ENCODE peak calls at places on chromosomes 3 and 15, in nine cellular contexts. Y, K, Z, N, H, L, B, D and I are unnamed samples.

GRCh38 chr3:20186600-20187004 is 596 bp upstream of the SGO1 start:
- DNase-seq in L (peak), H (no peak), N (peak), Y (no peak), K (no peak), Z (no peak), D (no peak), B (no peak), I (no peak)

GRCh38 chr3:99505646-99506269 is 132.6 kb upstream of the COL8A1 start:
- DNase-seq in B (no peak), H (peak), D (no peak), Z (peak), K (no peak), L (no peak), N (no peak), Y (no peak), I (peak)

GRCh38 chr3:127815001-127815400 is 7.3 kb downstream of the MGLL start:
- DNase-seq in K (no peak), Z (no peak), N (no peak), H (no peak), D (no peak), Y (no peak), B (no peak), L (no peak), I (no peak)

GRCh38 chr15:81301815-81302399 is 22.0 kb downstream of the STARD5 start:
- DNase-seq in N (no peak), B (no peak), L (no peak), D (no peak), Z (no peak), H (no peak), K (peak), Y (no peak), I (no peak)

GRCh38 chr15:42082832-42083604 is 11.3 kb downstream of the PLA2G4D start:
- DNase-seq in K (no peak), D (no peak), N (no peak), L (no peak), B (no peak), Y (no peak), Z (no peak), H (no peak), I (no peak)

GRCh38 chr15:100663066-100663465 is 60.7 kb downstream of the ASB7 start:
- DNase-seq in Z (no peak), D (no peak), Y (no peak), L (no peak), K (no peak), H (no peak), B (peak), N (peak), I (no peak)

GRCh38 chr3:69819283-69819682 is 80.0 kb downstream of the MITF start:
- DNase-seq in N (no peak), K (no peak), Y (no peak), D (no peak), Z (no peak), B (no peak), H (no peak), L (no peak), I (peak)

GRCh38 chr15:90376789-90377188 is 11.3 kb upstream of the IQGAP1 start:
- DNase-seq in K (no peak), B (no peak), H (no peak), D (no peak), Y (no peak), Z (no peak), N (no peak), L (no peak), I (no peak)

GRCh38 chr3:100045696-100046095 is 68.6 kb downstream of the FILIP1L start:
- DNase-seq in H (peak), D (no peak), K (no peak), B (no peak), N (no peak), Z (peak), L (peak), Y (peak), I (peak)

GRCh38 chr3:112134335-112135124 is 1.5 kb upstream of the GCSAM start:
- DNase-seq in D (no peak), N (no peak), B (no peak), K (no peak), H (peak), L (no peak), Y (no peak), Z (no peak), I (no peak)

GRCh38 chr3:48798998-48799397 is 48.7 kb downstream of the PRKAR2A start:
- DNase-seq in L (no peak), D (no peak), Z (no peak), Y (no peak), B (no peak), K (no peak), H (no peak), N (no peak), I (no peak)

GRCh38 chr3:104908761-104909160 is 457.9 kb upstream of the ALCAM start:
- DNase-seq in L (no peak), K (no peak), H (no peak), Y (no peak), N (no peak), Z (no peak), B (no peak), D (no peak), I (no peak)

GRCh38 chr15:93716615-93717221 is 514.6 kb upstream of the MCTP2 start:
- DNase-seq in N (no peak), Y (no peak), Z (no peak), B (no peak), H (no peak), K (no peak), D (no peak), L (no peak), I (no peak)

GRCh38 chr3:59713971-59714370 is 664.1 kb upstream of the CFAP20DC start:
- DNase-seq in H (no peak), N (no peak), K (no peak), D (no peak), Y (no peak), L (no peak), B (no peak), Z (no peak), I (no peak)

GRCh38 chr15:23447107-23447500 is at the start of gene GOLGA6L2:
- DNase-seq in Y (no peak), B (no peak), D (no peak), Z (no peak), K (no peak), N (no peak), L (peak), H (no peak), I (no peak)

GRCh38 chr15:42201801-42202200 is 6.3 kb downstream of the VPS39 start:
- DNase-seq in H (no peak), Z (no peak), K (no peak), N (no peak), B (no peak), Y (no peak), L (no peak), D (no peak), I (no peak)

GRCh38 chr3:141401584-141402475 is 33.5 kb downstream of the ZBTB38 start:
- DNase-seq in D (no peak), Y (peak), B (no peak), L (peak), N (peak), H (no peak), Z (no peak), K (peak), I (peak)

GRCh38 chr3:12471228-12471627 is 13.1 kb upstream of the TSEN2 start:
- DNase-seq in D (no peak), N (peak), Z (no peak), H (no peak), B (no peak), K (no peak), L (peak), Y (no peak), I (no peak)

DNA sequence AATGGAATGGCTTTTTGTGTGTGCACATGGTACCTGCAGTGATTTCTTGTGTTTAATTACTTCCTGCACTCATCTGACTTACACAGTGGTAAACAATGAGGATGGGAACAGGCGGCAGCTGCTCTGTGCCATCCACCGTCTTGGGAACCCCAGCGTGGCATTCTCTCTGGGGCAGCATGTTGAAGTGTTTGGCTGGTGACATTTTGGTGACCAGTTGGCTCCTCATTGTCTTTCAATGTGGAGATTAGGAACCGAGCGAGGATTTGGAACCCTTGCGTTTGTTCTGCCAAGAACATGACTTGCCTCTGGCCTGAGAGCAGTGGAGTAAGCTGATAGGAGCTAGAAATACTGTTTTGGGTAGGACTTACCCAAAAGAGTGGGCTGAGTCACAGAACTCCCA is 88.8 kb downstream of the IGF1R start:
- DNase-seq in Z (no peak), K (no peak), D (no peak), H (no peak), N (no peak), L (no peak), Y (no peak), B (no peak), I (no peak)
- H3K27ac ChIP-seq in Z (no peak), K (no peak), D (no peak), H (no peak), N (no peak), L (no peak), Y (no peak), B (no peak), I (no peak)

GRCh38 chr3:37810788-37811187 is 50.9 kb upstream of the CTDSPL start:
- DNase-seq in K (no peak), L (no peak), Y (no peak), B (no peak), Z (no peak), H (no peak), D (no peak), N (no peak), I (no peak)

GRCh38 chr3:37814547-37814946 is 47.1 kb upstream of the CTDSPL start:
- DNase-seq in N (peak), K (no peak), D (no peak), B (no peak), L (no peak), Y (no peak), Z (no peak), H (no peak), I (no peak)

GRCh38 chr3:37812497-37812896 is 49.2 kb upstream of the CTDSPL start:
- DNase-seq in N (no peak), D (no peak), L (no peak), Z (no peak), H (no peak), K (no peak), Y (no peak), B (no peak), I (peak)

GRCh38 chr3:37811625-37812356 is 49.9 kb upstream of the CTDSPL start:
- DNase-seq in L (no peak), H (no peak), D (no peak), Y (no peak), N (no peak), K (no peak), Z (peak), B (no peak), I (no peak)

DNA sequence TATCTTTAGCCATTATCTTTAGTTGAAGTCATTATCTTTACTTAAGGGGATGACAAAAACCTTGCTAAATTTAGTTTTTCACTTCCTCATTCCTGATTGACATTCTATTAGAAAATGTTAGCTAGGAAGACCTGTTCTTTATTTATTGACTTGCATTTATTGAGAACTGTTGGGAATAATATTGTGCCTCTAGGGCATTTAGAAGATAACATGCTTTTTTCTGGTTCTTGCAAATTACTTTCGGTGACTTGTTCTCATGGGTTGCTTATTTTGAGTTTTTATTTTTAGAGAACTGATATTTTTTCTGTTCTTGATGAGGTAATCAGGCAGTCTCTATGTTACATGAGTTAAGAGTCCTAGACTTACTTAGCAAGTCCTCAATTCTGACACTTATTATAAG is 48.3 kb upstream of the CTDSPL start:
- DNase-seq in Y (no peak), H (no peak), L (no peak), Z (no peak), K (no peak), B (no peak), D (no peak), N (no peak), I (no peak)
- H3K27ac ChIP-seq in Y (no peak), H (no peak), L (no peak), Z (no peak), K (no peak), B (no peak), D (no peak), N (no peak), I (no peak)

GRCh38 chr15:67185051-67185450 is 69.4 kb downstream of the AAGAB start:
- DNase-seq in D (no peak), K (peak), Y (no peak), B (no peak), N (no peak), Z (no peak), L (peak), H (no peak), I (no peak)
- H3K27ac ChIP-seq in D (no peak), K (no peak), Y (peak), B (no peak), N (peak), Z (peak), L (no peak), H (no peak), I (peak)

DNA sequence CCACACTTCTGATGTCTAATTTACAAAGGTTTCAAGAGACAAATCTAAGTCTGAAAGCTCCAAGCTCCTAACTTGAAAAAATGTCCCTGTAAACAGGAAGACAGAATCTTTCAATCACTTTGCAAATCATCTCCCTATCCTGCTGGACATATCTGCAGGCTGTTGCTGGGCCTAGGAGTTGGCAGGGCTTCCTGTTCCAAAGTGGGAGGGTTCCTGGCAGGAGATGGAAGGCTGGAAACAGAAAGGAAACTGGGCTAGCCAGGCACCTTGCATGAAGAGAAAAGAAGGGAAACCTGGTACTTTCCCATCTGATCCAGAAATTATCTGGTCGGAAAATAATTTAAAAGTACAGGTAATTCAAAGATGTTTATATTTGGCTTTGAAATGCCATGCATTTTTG is 227.3 kb upstream of the IL12A start:
- DNase-seq in B (no peak), H (peak), K (no peak), L (peak), N (no peak), Y (peak), Z (no peak), D (no peak), I (peak)
- H3K27ac ChIP-seq in B (no peak), H (no peak), K (peak), L (no peak), N (peak), Y (no peak), Z (no peak), D (no peak), I (peak)

DNA sequence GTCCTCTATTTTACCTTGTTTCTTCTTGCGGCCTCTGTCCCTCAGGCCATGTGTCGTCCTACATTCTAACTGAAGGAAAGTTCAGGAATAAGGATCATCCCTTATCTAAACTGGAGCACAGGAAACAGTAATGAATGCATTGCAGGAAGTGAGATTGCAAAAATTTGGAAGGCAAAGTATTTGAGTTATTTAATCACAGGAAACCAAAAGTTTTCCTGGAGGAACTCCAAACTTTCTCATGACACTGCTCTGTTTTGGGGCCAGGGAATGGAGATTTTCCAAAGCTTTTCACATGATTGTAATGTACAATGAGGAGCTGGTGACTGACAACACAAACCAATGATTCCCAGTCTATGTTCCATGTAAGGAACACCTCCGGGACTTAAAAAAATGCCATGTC is 57.8 kb upstream of the PLSCR4 start:
- DNase-seq in N (no peak), K (no peak), H (peak), Z (peak), L (no peak), Y (no peak), B (no peak), D (no peak), I (no peak)
- H3K27ac ChIP-seq in N (peak), K (peak), H (peak), Z (peak), L (peak), Y (no peak), B (no peak), D (no peak), I (peak)

GRCh38 chr3:39668420-39668819 is 141.0 kb upstream of the MYRIP start:
- DNase-seq in H (peak), D (no peak), L (peak), K (no peak), N (peak), Z (peak), Y (no peak), B (peak), I (no peak)

GRCh38 chr3:39664931-39665330 is 144.5 kb upstream of the MYRIP start:
- DNase-seq in K (no peak), Z (no peak), H (no peak), Y (no peak), D (no peak), B (no peak), L (no peak), N (no peak), I (no peak)

GRCh38 chr3:39671116-39671515 is 138.3 kb upstream of the MYRIP start:
- DNase-seq in Z (no peak), D (no peak), H (no peak), B (no peak), L (no peak), N (no peak), K (no peak), Y (no peak), I (no peak)

GRCh38 chr3:39665441-39665840 is 144.0 kb upstream of the MYRIP start:
- DNase-seq in H (no peak), K (no peak), L (no peak), Z (no peak), N (no peak), Y (no peak), B (no peak), D (no peak), I (no peak)
- H3K27ac ChIP-seq in H (no peak), K (no peak), L (no peak), Z (no peak), N (no peak), Y (no peak), B (no peak), D (no peak), I (no peak)

DNA sequence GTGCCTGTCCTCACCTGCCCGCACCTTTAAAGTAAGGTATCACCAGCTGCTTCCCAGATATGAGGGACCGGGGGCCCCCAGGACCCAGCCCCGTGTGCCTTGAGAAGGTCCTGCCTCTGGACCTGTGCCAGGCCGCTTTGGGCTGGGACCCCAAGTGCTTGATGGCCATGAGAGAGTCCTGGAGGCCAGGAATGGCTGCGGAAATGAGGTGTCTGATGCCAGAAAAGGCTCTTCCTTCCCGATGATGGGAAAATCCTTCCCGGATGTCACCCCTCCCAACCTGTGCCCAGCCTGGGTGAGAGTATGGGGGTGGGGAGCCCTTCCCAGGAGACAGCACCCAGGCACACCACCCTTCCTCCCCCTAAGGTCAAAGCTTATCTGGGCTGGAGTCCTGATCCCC is 14.1 kb downstream of the SEMA3F start:
- DNase-seq in D (no peak), H (no peak), Y (no peak), N (no peak), K (no peak), Z (no peak), L (no peak), B (no peak), I (no peak)
- H3K27ac ChIP-seq in D (no peak), H (no peak), Y (no peak), N (peak), K (peak), Z (no peak), L (no peak), B (peak), I (peak)

GRCh38 chr3:53776494-53777101 is 69.6 kb downstream of the CHDH start:
- DNase-seq in L (no peak), B (no peak), Z (no peak), K (no peak), Y (no peak), N (no peak), H (peak), D (no peak), I (no peak)
- H3K27ac ChIP-seq in L (no peak), B (no peak), Z (no peak), K (no peak), Y (no peak), N (no peak), H (no peak), D (no peak), I (peak)

DNA sequence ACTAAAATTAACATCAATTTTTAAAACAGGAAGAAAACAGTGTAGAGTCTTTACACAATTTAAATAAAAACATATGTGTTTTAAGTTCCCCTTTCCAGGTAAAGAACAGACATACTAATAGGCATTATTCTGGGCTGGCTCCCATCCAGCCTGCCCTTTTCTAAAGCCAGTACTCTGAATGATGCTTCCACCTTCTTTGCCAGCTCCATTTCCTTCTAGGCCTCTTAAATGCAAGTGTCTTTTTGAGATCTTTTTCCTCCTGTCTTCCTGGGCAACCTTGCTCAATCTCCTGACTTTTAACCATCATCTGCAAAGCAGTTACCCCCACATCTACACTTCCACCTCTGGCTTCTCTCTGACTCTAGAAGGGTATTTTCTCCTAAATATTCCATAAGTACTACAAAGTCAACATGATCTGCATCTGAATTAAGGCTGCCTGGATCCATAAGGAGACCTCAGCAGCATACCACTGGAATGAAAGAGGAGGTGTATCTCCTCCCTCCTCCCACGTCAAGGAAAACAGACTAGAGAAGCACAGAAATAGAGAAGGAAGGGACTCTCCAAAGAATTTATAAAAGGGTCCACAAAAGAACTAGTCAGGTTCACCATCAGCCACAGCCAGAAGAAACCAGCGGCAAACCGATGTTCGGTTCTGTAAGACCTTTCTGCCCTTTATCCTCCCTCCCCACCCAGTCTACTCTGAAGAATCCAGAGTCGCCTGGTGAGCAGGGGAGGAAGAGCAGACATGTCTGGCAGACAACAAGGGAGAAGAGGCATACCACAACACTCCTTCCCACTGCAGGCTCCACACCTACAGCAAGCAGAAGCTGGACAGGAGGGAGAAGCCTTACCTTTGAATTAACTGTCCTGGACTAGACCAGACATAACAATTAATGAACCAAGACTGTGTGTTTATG is 47.1 kb downstream of the GOLIM4 start:
- DNase-seq in Y (no peak), N (no peak), L (no peak), H (no peak), K (no peak), D (no peak), Z (no peak), B (no peak), I (no peak)
- H3K27ac ChIP-seq in Y (no peak), N (no peak), L (no peak), H (peak), K (no peak), D (no peak), Z (no peak), B (no peak), I (peak)